ENCODE peak calls at places on chromosomes 4 and X, in eight cellular contexts. K, P, M, S, J, I, C and O are unnamed samples.

GRCh38 chr4:164203476-164203875 is 550.5 kb upstream of the SMIM31 start:
- DNase-seq in S (no peak), M (no peak), K (no peak), I (no peak), C (no peak), J (no peak), P (no peak), O (no peak)

GRCh38 chr4:128333309-128334006 is 45.8 kb upstream of the PGRMC2 start:
- DNase-seq in M (no peak), I (no peak), J (no peak), K (no peak), S (no peak), P (no peak), C (no peak), O (no peak)

GRCh38 chr4:35689866-35690265 is 554.4 kb downstream of the ARAP2 start:
- DNase-seq in S (peak), K (no peak), C (no peak), P (no peak), J (no peak), M (no peak), I (no peak), O (no peak)

GRCh38 chrX:44244008-44244407 is 99.5 kb downstream of the EFHC2 start:
- DNase-seq in K (no peak), C (no peak), J (no peak), P (peak), I (no peak), S (peak), M (no peak), O (no peak)

GRCh38 chr4:113285512-113285911 is 236.1 kb downstream of the ANK2 start:
- DNase-seq in P (no peak), K (no peak), C (no peak), I (no peak), J (no peak), M (no peak), S (no peak), O (no peak)

GRCh38 chr4:100632163-100632562 is 114.3 kb upstream of the EMCN start:
- DNase-seq in S (no peak), K (no peak), J (no peak), P (no peak), C (no peak), M (no peak), I (no peak), O (no peak)

GRCh38 chr4:13920901-13921300 is 293.4 kb upstream of the BOD1L1 start:
- DNase-seq in K (peak), I (peak), S (no peak), M (peak), C (no peak), P (peak), J (no peak), O (peak)

GRCh38 chr4:48454591-48454990 is 28.6 kb upstream of the SLC10A4 start:
- DNase-seq in C (no peak), M (no peak), P (no peak), K (no peak), S (no peak), J (no peak), I (no peak), O (no peak)

GRCh38 chr4:169397762-169398161 is 127.0 kb upstream of the SH3RF1 start:
- DNase-seq in K (no peak), I (no peak), C (no peak), M (no peak), S (no peak), P (peak), J (no peak), O (no peak)

GRCh38 chr4:184102488-184102887 is 115.2 kb downstream of the ENPP6 start:
- DNase-seq in K (no peak), S (no peak), I (no peak), J (no peak), C (no peak), P (no peak), M (no peak), O (no peak)

GRCh38 chrX:22803353-22803752 is 196.4 kb upstream of the DDX53 start:
- DNase-seq in K (no peak), J (no peak), I (no peak), P (no peak), S (no peak), M (no peak), C (no peak), O (no peak)

GRCh38 chrX:152641256-152641875 is 3.7 kb downstream of the GABRQ start:
- DNase-seq in K (no peak), M (no peak), I (no peak), S (peak), J (no peak), P (no peak), C (no peak), O (no peak)

GRCh38 chr4:154329268-154329858 is 162.2 kb downstream of the DCHS2 start:
- DNase-seq in M (no peak), P (no peak), I (no peak), K (no peak), S (peak), C (no peak), J (no peak), O (no peak)

GRCh38 chr4:103067841-103068547 is 8.6 kb downstream of the SLC9B2 start:
- DNase-seq in C (no peak), J (no peak), S (no peak), I (no peak), M (no peak), K (no peak), P (no peak), O (no peak)

GRCh38 chr4:82798168-82799005 is at the start of gene SCD5:
- DNase-seq in K (peak), S (peak), C (peak), M (peak), I (peak), P (no peak), J (peak), O (peak)

GRCh38 chr4:128725405-128725804 is 84.1 kb upstream of the JADE1 start:
- DNase-seq in S (peak), P (no peak), I (no peak), M (no peak), C (no peak), J (no peak), K (no peak), O (no peak)

GRCh38 chr4:48904101-48904500 is 2.5 kb downstream of the OCIAD2 start:
- DNase-seq in P (no peak), M (no peak), J (no peak), S (no peak), I (no peak), K (no peak), C (no peak), O (no peak)

GRCh38 chrX:24694825-24695224 is 1.1 kb downstream of the POLA1 start:
- DNase-seq in S (no peak), P (no peak), K (no peak), C (no peak), J (no peak), I (no peak), M (no peak), O (no peak)

GRCh38 chr4:8836664-8837171 is 34.9 kb downstream of the HMX1 start:
- DNase-seq in K (peak), I (no peak), J (no peak), S (no peak), C (peak), P (no peak), M (no peak), O (no peak)

GRCh38 chr4:176002007-176002623 is 63.5 kb upstream of the WDR17 start:
- DNase-seq in S (peak), P (no peak), M (no peak), J (no peak), K (peak), I (peak), C (no peak), O (peak)

GRCh38 chr4:186266699-186267467 is 894 bp downstream of the F11 start:
- DNase-seq in P (peak), M (no peak), C (no peak), J (no peak), S (peak), K (no peak), I (no peak), O (no peak)

GRCh38 chr4:5804656-5805055 is 88.2 kb downstream of the CRMP1 start:
- DNase-seq in C (no peak), I (no peak), J (no peak), M (no peak), S (no peak), P (no peak), K (no peak), O (no peak)

GRCh38 chr4:82984459-82984858 is 26.2 kb downstream of the LIN54 start:
- DNase-seq in S (no peak), I (no peak), J (no peak), C (no peak), K (no peak), M (no peak), P (peak), O (no peak)

GRCh38 chr4:159105063-159105414 is 2.2 kb downstream of the RAPGEF2 start:
- DNase-seq in K (no peak), J (no peak), C (no peak), S (peak), I (no peak), M (no peak), P (peak), O (no peak)

GRCh38 chrX:334331-334891 is 15.8 kb upstream of the GTPBP6 start:
- DNase-seq in M (no peak), S (no peak), I (peak), J (no peak), K (no peak), C (peak), P (no peak), O (no peak)

GRCh38 chrX:10111364-10112148 is 45.2 kb upstream of the CLCN4 start:
- DNase-seq in C (peak), K (peak), S (no peak), I (no peak), P (no peak), M (no peak), J (peak), O (no peak)

GRCh38 chr4:16707874-16708273 is 190.6 kb downstream of the LDB2 start:
- DNase-seq in M (no peak), I (no peak), S (no peak), J (no peak), P (no peak), C (no peak), K (no peak), O (no peak)
- H3K27ac ChIP-seq in M (no peak), I (no peak), S (no peak), J (no peak), P (no peak), C (no peak), K (no peak), O (no peak)

DNA sequence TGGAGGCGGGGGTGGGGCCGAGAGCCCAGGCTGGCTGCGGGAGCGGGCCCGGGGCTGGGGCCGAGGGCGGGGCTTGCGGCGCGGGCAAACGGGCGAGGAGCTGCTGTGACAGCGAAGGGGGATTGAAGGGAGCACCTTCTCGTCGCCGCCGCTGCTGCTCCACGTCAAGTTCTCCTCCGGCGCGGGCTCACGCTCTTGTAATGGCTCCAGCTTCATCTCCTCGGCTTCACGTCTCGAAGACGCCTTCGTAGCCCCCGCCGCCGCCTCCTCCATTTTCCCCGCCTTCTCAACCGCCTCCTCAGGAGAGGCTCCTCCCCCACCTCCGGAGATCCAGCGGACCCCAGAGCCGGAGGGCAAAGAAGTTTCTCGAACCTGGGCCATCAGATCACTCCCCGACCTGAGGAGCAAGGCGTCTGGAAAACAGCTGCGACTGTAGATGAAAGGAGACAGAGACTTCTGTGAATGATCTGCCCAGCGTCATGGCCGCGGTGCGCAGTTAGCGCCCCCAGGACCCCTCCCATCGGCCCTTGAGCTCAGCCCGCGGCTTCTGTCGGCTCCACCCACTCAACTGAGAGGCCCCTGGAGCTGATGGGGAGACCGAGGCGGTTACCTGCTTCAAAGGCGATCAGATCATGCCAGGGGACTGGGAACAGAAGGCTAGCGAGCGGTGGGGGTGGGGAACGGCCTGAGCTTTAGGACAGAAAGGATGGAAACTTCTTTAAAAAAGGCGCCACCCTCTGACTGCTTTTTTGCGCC is 911 bp downstream of the USP51 start:
- DNase-seq in M (peak), S (peak), J (peak), P (peak), I (peak), C (peak), K (peak), O (peak)
- H3K27ac ChIP-seq in M (peak), S (peak), J (peak), P (peak), I (peak), C (peak), K (peak), O (peak)

DNA sequence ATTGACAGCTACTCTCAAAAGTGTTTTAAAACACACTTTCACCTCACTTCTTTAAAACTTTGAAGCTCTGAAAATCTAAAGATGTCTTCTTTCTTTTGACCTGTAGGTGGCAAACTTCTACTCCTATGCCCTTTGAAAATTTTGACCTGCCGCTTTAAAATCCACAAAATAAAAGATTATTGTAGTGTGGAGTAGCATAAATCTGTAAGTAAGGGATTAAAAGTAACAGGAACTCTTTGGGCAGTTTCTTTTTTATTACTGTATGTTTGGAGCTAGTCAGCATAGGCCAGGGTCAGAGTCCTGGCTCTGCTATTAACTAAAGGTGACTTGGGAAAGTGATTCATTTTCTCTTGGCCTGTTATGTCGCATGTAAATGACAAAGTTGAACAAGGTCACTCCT is 25.5 kb downstream of the BBS12 start:
- DNase-seq in C (no peak), M (no peak), J (no peak), I (no peak), P (no peak), S (peak), K (peak), O (no peak)
- H3K27ac ChIP-seq in C (peak), M (no peak), J (no peak), I (no peak), P (no peak), S (no peak), K (peak), O (no peak)

DNA sequence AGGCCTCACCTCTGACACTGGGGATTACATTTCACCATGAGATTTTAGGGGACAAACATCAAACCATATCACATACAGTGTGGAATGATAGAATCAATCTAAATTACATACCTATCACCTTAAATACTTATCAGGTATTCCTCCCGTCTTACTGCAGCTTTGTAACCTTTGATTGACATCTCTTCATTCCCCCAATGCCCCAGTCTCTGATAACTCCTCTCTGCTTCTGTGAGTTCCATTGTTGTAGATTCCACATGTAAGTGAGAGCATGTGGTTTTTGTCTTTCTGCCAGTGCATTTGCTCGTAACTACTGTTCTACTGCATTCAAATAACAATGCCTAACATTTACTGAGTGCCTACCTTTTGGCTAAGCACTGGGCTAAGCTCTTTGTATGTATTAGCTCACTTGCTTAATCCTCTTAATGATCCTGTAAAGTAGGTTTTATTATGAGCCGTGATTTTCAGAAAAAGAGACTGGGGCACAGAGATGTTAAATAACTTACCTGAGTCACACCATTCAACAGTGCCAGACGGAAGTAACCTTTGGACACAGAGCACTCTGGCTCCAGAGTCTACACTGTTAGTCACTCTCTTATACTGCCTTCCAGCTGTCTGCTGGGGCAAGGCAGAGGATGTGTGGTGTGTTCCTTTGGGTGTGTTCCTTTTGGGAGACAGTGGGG is 63.7 kb upstream of the ESX1 start:
- DNase-seq in P (peak), S (peak), C (no peak), M (no peak), I (no peak), K (peak), J (no peak), O (no peak)
- H3K27ac ChIP-seq in P (no peak), S (no peak), C (no peak), M (peak), I (no peak), K (peak), J (no peak), O (no peak)